ENCODE peak calls at places on chromosomes 11 and 22, in six cellular contexts. P is endodermal cell; T is Right ventricle myocardium superior; A is stimulated activated CD8-positive, alpha-beta memory T cell treated with anti-CD3 and anti-CD28 coated beads, Interleukin-15, amount 100 ng/mL, for 24 hours; R is amniotic stem cell; M is dorsolateral prefrontal cortex. E is an unnamed sample.

GRCh38 chr11:68118753-68119448 is 2.3 kb downstream of the CHKA start:
- DNase-seq in P (no peak), T (no peak), A (no peak), R (no peak), M (no peak), E (no peak)

GRCh38 chr11:65224939-65225283 is 36.9 kb upstream of the POLA2 start:
- DNase-seq in P (peak; percentile 89), T (peak; percentile 52), A (no peak), R (peak; percentile 32), M (no peak), E (peak; percentile 55)

GRCh38 chr22:35218079-35218478 is 39.2 kb upstream of the HMGXB4 start:
- DNase-seq in P (peak; percentile 16), T (no peak), A (no peak), R (no peak), M (no peak), E (no peak)

GRCh38 chr11:534592-535518 is 521 bp downstream of the HRAS start:
- DNase-seq in P (peak; percentile 69), T (peak; percentile 56), A (no peak), R (no peak), M (no peak), E (peak; percentile 37)

GRCh38 chr11:119635776-119636175 is 93.2 kb downstream of the NECTIN1 start:
- DNase-seq in P (no peak), T (no peak), A (no peak), R (no peak), M (no peak), E (no peak)

GRCh38 chr22:48198489-48199459 is 1436.3 kb downstream of the TBC1D22A start:
- DNase-seq in P (no peak), T (no peak), A (no peak), R (no peak), M (no peak), E (peak; percentile 61)

GRCh38 chr11:68750197-68750987 is 928 bp downstream of the TESMIN start:
- DNase-seq in P (peak; percentile 85), T (no peak), A (no peak), R (no peak), M (no peak), E (peak; percentile 94)

GRCh38 chr22:32558681-32559355 is 84.2 kb downstream of the FBXO7 start:
- DNase-seq in P (no peak), T (peak; percentile 78), A (no peak), R (peak; percentile 37), M (no peak), E (no peak)

GRCh38 chr11:33835143-33835878 is 56.6 kb downstream of the LMO2 start:
- DNase-seq in P (no peak), T (no peak), A (no peak), R (peak; percentile 30), M (no peak), E (no peak)

GRCh38 chr11:111162306-111162705 is 83.2 kb upstream of the POU2AF2 start:
- DNase-seq in P (no peak), T (no peak), A (no peak), R (no peak), M (no peak), E (no peak)

GRCh38 chr11:57511741-57512430 is 3.6 kb downstream of the SLC43A1 start:
- DNase-seq in P (no peak), T (no peak), A (no peak), R (no peak), M (no peak), E (no peak)

GRCh38 chr11:111001986-111002616 is 243.4 kb upstream of the POU2AF2 start:
- DNase-seq in P (no peak), T (no peak), A (no peak), R (peak; percentile 77), M (no peak), E (no peak)

GRCh38 chr11:81869337-81870065 is 864.2 kb downstream of the FAM181B start:
- DNase-seq in P (no peak), T (no peak), A (peak; percentile 46), R (no peak), M (no peak), E (no peak)

GRCh38 chr11:63871962-63872832 is 33.3 kb downstream of the MARK2 start:
- DNase-seq in P (peak; percentile 84), T (peak; percentile 76), A (no peak), R (peak; percentile 89), M (peak; percentile 31), E (peak; percentile 69)

GRCh38 chr22:39401301-39401631 is 1.7 kb downstream of the TAB1 start:
- DNase-seq in P (no peak), T (peak; percentile 6), A (no peak), R (no peak), M (no peak), E (no peak)

GRCh38 chr11:93770160-93770559 is 13.9 kb upstream of the MED17 start:
- DNase-seq in P (no peak), T (no peak), A (no peak), R (no peak), M (no peak), E (no peak)

GRCh38 chr11:32713496-32713895 is 81.0 kb downstream of the CCDC73 start:
- DNase-seq in P (no peak), T (no peak), A (no peak), R (no peak), M (no peak), E (no peak)

GRCh38 chr22:35961480-35961902 is 67.1 kb downstream of the RBFOX2 start:
- DNase-seq in P (peak; percentile 86), T (no peak), A (no peak), R (peak; percentile 42), M (no peak), E (peak; percentile 80)

GRCh38 chr11:102522332-102523207 is 8.0 kb downstream of the MMP7 start:
- DNase-seq in P (no peak), T (no peak), A (no peak), R (no peak), M (no peak), E (no peak)

GRCh38 chr11:77495526-77495925 is 21.6 kb upstream of the PAK1 start:
- DNase-seq in P (no peak), T (no peak), A (no peak), R (no peak), M (no peak), E (no peak)

GRCh38 chr11:73585834-73586575 is 11.9 kb downstream of the FAM168A start:
- DNase-seq in P (no peak), T (no peak), A (no peak), R (peak; percentile 7), M (no peak), E (no peak)

GRCh38 chr11:100340416-100341323 is 346.4 kb upstream of the ARHGAP42 start:
- DNase-seq in P (peak; percentile 60), T (no peak), A (no peak), R (no peak), M (no peak), E (no peak)

GRCh38 chr22:26597026-26597425 is 7.1 kb upstream of the TPST2 start:
- DNase-seq in P (no peak), T (no peak), A (no peak), R (no peak), M (no peak), E (no peak)

GRCh38 chr22:45965565-45965962 is 11.4 kb downstream of the WNT7B start:
- DNase-seq in P (no peak), T (no peak), A (no peak), R (no peak), M (no peak), E (no peak)

GRCh38 chr11:64913171-64913727 is 3.8 kb downstream of the ATG2A start:
- DNase-seq in P (no peak), T (no peak), A (no peak), R (no peak), M (no peak), E (no peak)

GRCh38 chr11:10674991-10675440 is 18.5 kb downstream of the IRAG1 start:
- DNase-seq in P (peak; percentile 59), T (peak; percentile 71), A (no peak), R (no peak), M (no peak), E (no peak)

GRCh38 chr22:30182365-30182764 is 64.2 kb downstream of the LIF start:
- DNase-seq in P (no peak), T (no peak), A (no peak), R (no peak), M (no peak), E (no peak)

GRCh38 chr11:119055901-119056300 is 1.1 kb downstream of the HYOU1 start:
- DNase-seq in P (peak; percentile 53), T (no peak), A (no peak), R (no peak), M (no peak), E (no peak)

GRCh38 chr22:17234144-17234623 is 14.9 kb upstream of the ADA2 start:
- DNase-seq in P (peak; percentile 97), T (no peak), A (no peak), R (no peak), M (no peak), E (peak; percentile 98)

GRCh38 chr11:112542479-112542878 is 281.8 kb upstream of the PLET1 start:
- DNase-seq in P (no peak), T (no peak), A (no peak), R (no peak), M (no peak), E (no peak)

GRCh38 chr22:37169412-37169811 is 18.6 kb downstream of the C1QTNF6 start:
- DNase-seq in P (no peak), T (peak; percentile 23), A (no peak), R (no peak), M (no peak), E (no peak)

GRCh38 chr11:117884994-117885393 is 8.5 kb upstream of the FXYD6 start:
- DNase-seq in P (peak; percentile 37), T (no peak), A (no peak), R (no peak), M (no peak), E (no peak)

GRCh38 chr11:72023335-72023734 is 24.6 kb downstream of the IL18BP start:
- DNase-seq in P (no peak), T (no peak), A (no peak), R (no peak), M (no peak), E (no peak)

GRCh38 chr11:126546191-126546590 is 190.7 kb downstream of the ST3GAL4 start:
- DNase-seq in P (peak; percentile 67), T (no peak), A (no peak), R (no peak), M (no peak), E (no peak)

GRCh38 chr11:94769897-94770296 is 1.7 kb downstream of the AMOTL1 start:
- DNase-seq in P (no peak), T (no peak), A (no peak), R (no peak), M (no peak), E (no peak)

GRCh38 chr11:59152312-59152967 is 9.8 kb downstream of the FAM111A start:
- DNase-seq in P (no peak), T (no peak), A (no peak), R (no peak), M (no peak), E (no peak)

GRCh38 chr22:50620861-50621490 is 7.0 kb downstream of the ARSA start:
- DNase-seq in P (no peak), T (peak; percentile 63), A (no peak), R (no peak), M (no peak), E (no peak)

GRCh38 chr11:65625628-65626342 is 10.2 kb downstream of the PCNX3 start:
- DNase-seq in P (peak; percentile 81), T (peak; percentile 83), A (no peak), R (no peak), M (peak; percentile 66), E (peak; percentile 61)

GRCh38 chr11:14359573-14360031 is 619 bp upstream of the RRAS2 start:
- DNase-seq in P (no peak), T (no peak), A (no peak), R (no peak), M (no peak), E (no peak)

GRCh38 chr22:37014835-37015586 is 4.2 kb downstream of the TST start:
- DNase-seq in P (no peak), T (no peak), A (no peak), R (no peak), M (no peak), E (no peak)